ENCODE peak calls at places on chromosomes 6 and 20, in five cellular contexts. A is body of pancreas, S is mucosa of descending colon, X is psoas muscle, B is AG09309. R is an unnamed sample.

GRCh38 chr6:123016431-123017110 is 20.5 kb downstream of the CLVS2 start:
- DNase-seq in A (peak), S (no peak), X (no peak), B (no peak), R (no peak)

GRCh38 chr20:38534756-38535155 is 46.2 kb upstream of the ADIG start:
- DNase-seq in B (no peak), A (no peak), S (no peak), X (no peak), R (no peak)

GRCh38 chr20:48096957-48097890 is 311.9 kb upstream of the SULF2 start:
- DNase-seq in A (peak), X (no peak), S (no peak), B (no peak), R (no peak)

GRCh38 chr6:112983741-112984221 is 636.7 kb downstream of the RFPL4B start:
- DNase-seq in B (no peak), A (no peak), S (no peak), X (no peak), R (no peak)

GRCh38 chr20:35329435-35330139 is 37.4 kb upstream of the FAM83C start:
- DNase-seq in B (no peak), A (peak), X (peak), S (peak), R (peak)

GRCh38 chr6:42095776-42096541 is 45.6 kb downstream of the TAF8 start:
- DNase-seq in A (no peak), B (no peak), S (no peak), X (no peak), R (no peak)

GRCh38 chr20:5364136-5364821 is 47.5 kb upstream of the PROKR2 start:
- DNase-seq in A (no peak), B (no peak), X (no peak), S (no peak), R (peak)

GRCh38 chr6:150266309-150266708 is 102.5 kb upstream of the IYD start:
- DNase-seq in S (no peak), B (no peak), X (no peak), A (no peak), R (no peak)

GRCh38 chr6:148557796-148558457 is 188.9 kb upstream of the UST start:
- DNase-seq in X (no peak), B (peak), S (no peak), A (no peak), R (no peak)

GRCh38 chr6:135382182-135382628 is 115.3 kb downstream of the AHI1 start:
- DNase-seq in A (no peak), B (no peak), S (no peak), X (no peak), R (no peak)

GRCh38 chr6:169556238-169556637 is 145.6 kb downstream of the WDR27 start:
- DNase-seq in S (no peak), A (no peak), B (no peak), X (no peak), R (no peak)

GRCh38 chr20:59604770-59605665 is 678 bp downstream of the PHACTR3 start:
- DNase-seq in B (no peak), A (no peak), X (no peak), S (no peak), R (peak)

GRCh38 chr6:16158943-16159557 is 30.2 kb downstream of the MYLIP start:
- DNase-seq in B (no peak), A (no peak), X (no peak), S (no peak), R (no peak)

GRCh38 chr6:79657238-79657637 is 26.1 kb downstream of the SH3BGRL2 start:
- DNase-seq in S (no peak), A (no peak), X (no peak), B (no peak), R (no peak)

GRCh38 chr20:59864726-59865125 is 68.7 kb downstream of the SYCP2 start:
- DNase-seq in B (no peak), S (no peak), X (no peak), A (no peak), R (no peak)

GRCh38 chr6:111057074-111057752 is 30.1 kb upstream of the SLC16A10 start:
- DNase-seq in X (no peak), A (peak), S (no peak), B (peak), R (peak)

GRCh38 chr20:19275630-19276071 is 63.2 kb downstream of the SLC24A3 start:
- DNase-seq in A (peak), X (peak), S (peak), B (no peak), R (no peak)

GRCh38 chr20:4016349-4017050 is 1.1 kb upstream of the RNF24 start:
- DNase-seq in X (no peak), A (no peak), B (no peak), S (no peak), R (no peak)

GRCh38 chr20:51470521-51470875 is 72.0 kb downstream of the NFATC2 start:
- DNase-seq in S (no peak), A (no peak), B (no peak), X (no peak), R (no peak)

GRCh38 chr6:30555428-30556005 is 772 bp downstream of the GNL1 start:
- DNase-seq in B (no peak), X (peak), A (peak), S (no peak), R (peak)

GRCh38 chr6:44665143-44665542 is 277.6 kb downstream of the CDC5L start:
- DNase-seq in X (no peak), A (no peak), S (no peak), B (no peak), R (no peak)

GRCh38 chr20:45419188-45420091 is 3.5 kb downstream of the PIGT start:
- DNase-seq in B (peak), X (peak), S (peak), A (peak), R (peak)

GRCh38 chr20:46192376-46192944 is 74.3 kb downstream of the CD40 start:
- DNase-seq in B (no peak), A (no peak), X (no peak), S (no peak), R (no peak)

GRCh38 chr20:8018928-8019177 is 708 bp downstream of the TMX4 start:
- DNase-seq in X (no peak), B (no peak), A (no peak), S (no peak), R (no peak)

GRCh38 chr6:80605165-80605989 is 498.9 kb downstream of the BCKDHB start:
- DNase-seq in X (no peak), S (no peak), A (no peak), B (no peak), R (peak)

GRCh38 chr6:167974644-167975344 is 22.7 kb upstream of the KIF25 start:
- DNase-seq in B (no peak), S (peak), A (no peak), X (no peak), R (no peak)

GRCh38 chr6:154555075-154555677 is 44.7 kb upstream of the CNKSR3 start:
- DNase-seq in A (peak), B (no peak), X (no peak), S (no peak), R (no peak)

GRCh38 chr6:89792881-89793280 is 26.7 kb downstream of the MDN1 start:
- DNase-seq in B (peak), A (no peak), X (no peak), S (no peak), R (peak)

GRCh38 chr6:143400258-143401059 is 50.0 kb downstream of the ADAT2 start:
- DNase-seq in A (no peak), S (no peak), X (no peak), B (no peak), R (no peak)

GRCh38 chr20:1952737-1953530 is 40.9 kb downstream of the PDYN start:
- DNase-seq in S (no peak), B (no peak), A (no peak), X (no peak), R (no peak)

GRCh38 chr20:4637081-4637797 is 84.5 kb upstream of the PRND start:
- DNase-seq in A (no peak), X (no peak), B (no peak), S (no peak), R (no peak)

GRCh38 chr6:41577865-41578713 is 31.9 kb downstream of the FOXP4 start:
- DNase-seq in X (no peak), A (peak), S (peak), B (no peak), R (no peak)

GRCh38 chr6:158211273-158212055 is 43.3 kb downstream of the GTF2H5 start:
- DNase-seq in B (no peak), S (no peak), A (no peak), X (no peak), R (no peak)

GRCh38 chr6:117269649-117270120 is 4.3 kb downstream of the VGLL2 start:
- DNase-seq in X (no peak), S (no peak), A (no peak), B (no peak), R (no peak)

GRCh38 chr20:6178537-6178936 is 55.7 kb upstream of the FERMT1 start:
- DNase-seq in X (no peak), B (no peak), A (no peak), S (no peak), R (no peak)

GRCh38 chr6:76792394-76792793 is 670.9 kb downstream of the HTR1B start:
- DNase-seq in S (no peak), X (no peak), A (no peak), B (no peak), R (no peak)

GRCh38 chr6:45949256-45949655 is 66.4 kb downstream of the CLIC5 start:
- DNase-seq in B (no peak), X (no peak), S (no peak), A (no peak), R (peak)

GRCh38 chr6:45942953-45943352 is 72.7 kb downstream of the CLIC5 start:
- DNase-seq in S (no peak), X (no peak), B (no peak), A (no peak), R (no peak)

GRCh38 chr6:45946887-45947286 is 68.8 kb downstream of the CLIC5 start:
- DNase-seq in S (no peak), X (no peak), A (no peak), B (no peak), R (no peak)

GRCh38 chr6:45947807-45948206 is 67.9 kb downstream of the CLIC5 start:
- DNase-seq in X (no peak), S (no peak), A (no peak), B (no peak), R (no peak)

GRCh38 chr6:45946352-45946751 is 69.3 kb downstream of the CLIC5 start:
- DNase-seq in B (peak), X (peak), S (no peak), A (no peak), R (no peak)
- TF ChIP-seq CTCF in B (peak), X (peak), S (no peak), A (no peak), R (no peak)

DNA sequence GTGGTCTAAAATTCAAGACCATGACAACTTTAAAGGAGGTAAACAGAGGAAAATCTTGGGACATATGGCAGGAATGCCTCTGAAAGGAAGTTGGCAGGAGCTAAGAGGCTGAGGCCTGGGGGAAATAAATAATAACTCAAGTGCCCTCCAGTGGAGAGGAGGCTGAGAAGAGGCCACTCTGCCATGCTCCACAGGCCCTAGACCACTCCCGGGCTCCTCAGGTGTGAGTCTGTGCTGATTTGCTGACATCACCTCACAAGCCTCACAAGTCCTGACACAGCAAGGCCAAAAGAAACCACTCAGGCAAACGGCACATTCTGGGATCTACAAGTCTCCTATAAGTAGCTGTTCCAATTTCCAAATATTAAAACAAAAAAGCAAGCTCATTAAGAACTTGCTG is 91.0 kb upstream of the RIPOR2 start:
- DNase-seq in X (no peak), B (no peak), S (no peak), A (no peak), R (no peak)
- TF ChIP-seq CTCF in X (no peak), B (no peak), S (no peak), A (no peak), R (no peak)

DNA sequence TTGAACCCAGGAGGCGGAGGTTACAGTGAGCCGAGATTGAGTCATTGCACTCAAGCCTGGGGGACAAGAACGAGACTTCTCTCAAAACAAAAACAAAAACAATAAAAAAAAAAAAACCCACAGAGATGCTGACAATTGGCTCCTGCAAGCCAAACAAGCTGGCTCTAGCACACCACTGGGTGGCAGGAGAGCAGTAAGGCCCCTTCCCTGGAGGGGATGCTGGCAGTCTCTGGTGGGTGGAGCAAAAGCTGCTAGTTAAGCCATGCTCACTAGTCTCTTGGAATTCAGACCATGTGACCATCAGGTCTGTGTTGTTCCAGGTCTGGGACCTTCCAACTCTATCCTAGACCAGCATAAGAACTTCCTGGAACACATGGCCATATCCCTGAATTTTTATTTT is 18.9 kb upstream of the DSN1 start:
- DNase-seq in A (no peak), X (no peak), S (no peak), B (peak), R (peak)
- TF ChIP-seq CTCF in A (no peak), X (peak), S (no peak), B (peak), R (no peak)

GRCh38 chr6:134185277-134185676 is 132.6 kb downstream of the SGK1 start:
- DNase-seq in S (no peak), A (no peak), B (no peak), X (no peak), R (no peak)

GRCh38 chr6:134187154-134187553 is 130.8 kb downstream of the SGK1 start:
- DNase-seq in A (no peak), S (no peak), B (no peak), X (no peak), R (no peak)

GRCh38 chr6:134182528-134182927 is 130.1 kb upstream of the SLC2A12 start:
- DNase-seq in X (no peak), S (no peak), A (no peak), B (no peak), R (no peak)

GRCh38 chr6:134186355-134186754 is 131.6 kb downstream of the SGK1 start:
- DNase-seq in X (no peak), A (no peak), S (no peak), B (no peak), R (no peak)

GRCh38 chr6:134183844-134184243 is 131.4 kb upstream of the SLC2A12 start:
- DNase-seq in X (no peak), A (no peak), S (no peak), B (no peak), R (no peak)
- TF ChIP-seq CTCF in X (no peak), A (no peak), S (no peak), B (no peak), R (no peak)

GRCh38 chr20:41183391-41183790 is 46.0 kb downstream of the PLCG1 start:
- DNase-seq in S (no peak), A (no peak), B (no peak), X (no peak), R (no peak)

GRCh38 chr20:41182296-41183212 is 45.2 kb downstream of the PLCG1 start:
- DNase-seq in X (no peak), B (no peak), A (no peak), S (no peak), R (no peak)

GRCh38 chr20:41183831-41184230 is 46.5 kb downstream of the PLCG1 start:
- DNase-seq in X (no peak), A (no peak), S (no peak), B (no peak), R (no peak)

GRCh38 chr20:41187668-41188067 is 50.3 kb downstream of the PLCG1 start:
- DNase-seq in B (no peak), S (no peak), A (no peak), X (no peak), R (no peak)

DNA sequence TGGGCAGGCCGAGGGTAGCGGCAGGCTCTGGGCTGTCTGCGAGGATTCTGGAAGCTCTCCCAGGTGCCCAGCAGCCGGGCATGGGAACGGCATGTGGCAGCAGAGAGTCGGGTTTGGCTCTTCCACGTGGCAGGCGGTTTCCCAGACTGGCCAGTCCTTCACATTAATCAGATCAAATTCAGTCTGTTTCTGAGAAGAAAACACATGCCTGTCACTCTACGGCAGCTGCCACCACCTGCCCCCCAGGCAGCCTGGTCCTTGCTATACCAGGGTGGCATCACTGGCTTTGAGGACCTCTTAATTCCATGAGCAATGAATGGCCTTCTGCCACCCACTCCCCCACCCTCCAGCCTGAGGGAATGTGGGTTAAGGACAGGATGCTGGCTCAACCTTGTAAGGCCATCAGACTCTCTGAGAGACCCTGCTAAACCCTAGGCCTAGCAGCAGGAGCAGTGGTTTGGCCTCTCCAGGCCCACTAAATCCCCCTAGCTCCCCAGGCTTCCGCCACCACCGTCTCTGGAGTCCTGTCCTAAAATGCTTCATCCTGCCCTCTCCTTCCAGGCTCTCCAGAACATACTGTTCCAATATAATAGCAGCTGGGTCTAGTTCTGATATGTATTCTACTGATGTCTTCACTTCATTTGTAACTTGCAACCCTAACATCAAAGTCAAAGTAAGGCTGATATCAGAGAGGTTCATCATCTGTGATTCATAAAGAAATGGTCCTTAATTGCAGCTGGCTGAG is 47.8 kb downstream of the PLCG1 start:
- DNase-seq in B (no peak), X (peak), A (no peak), S (no peak), R (no peak)
- TF ChIP-seq CTCF in B (peak), X (peak), A (no peak), S (no peak), R (no peak)

DNA sequence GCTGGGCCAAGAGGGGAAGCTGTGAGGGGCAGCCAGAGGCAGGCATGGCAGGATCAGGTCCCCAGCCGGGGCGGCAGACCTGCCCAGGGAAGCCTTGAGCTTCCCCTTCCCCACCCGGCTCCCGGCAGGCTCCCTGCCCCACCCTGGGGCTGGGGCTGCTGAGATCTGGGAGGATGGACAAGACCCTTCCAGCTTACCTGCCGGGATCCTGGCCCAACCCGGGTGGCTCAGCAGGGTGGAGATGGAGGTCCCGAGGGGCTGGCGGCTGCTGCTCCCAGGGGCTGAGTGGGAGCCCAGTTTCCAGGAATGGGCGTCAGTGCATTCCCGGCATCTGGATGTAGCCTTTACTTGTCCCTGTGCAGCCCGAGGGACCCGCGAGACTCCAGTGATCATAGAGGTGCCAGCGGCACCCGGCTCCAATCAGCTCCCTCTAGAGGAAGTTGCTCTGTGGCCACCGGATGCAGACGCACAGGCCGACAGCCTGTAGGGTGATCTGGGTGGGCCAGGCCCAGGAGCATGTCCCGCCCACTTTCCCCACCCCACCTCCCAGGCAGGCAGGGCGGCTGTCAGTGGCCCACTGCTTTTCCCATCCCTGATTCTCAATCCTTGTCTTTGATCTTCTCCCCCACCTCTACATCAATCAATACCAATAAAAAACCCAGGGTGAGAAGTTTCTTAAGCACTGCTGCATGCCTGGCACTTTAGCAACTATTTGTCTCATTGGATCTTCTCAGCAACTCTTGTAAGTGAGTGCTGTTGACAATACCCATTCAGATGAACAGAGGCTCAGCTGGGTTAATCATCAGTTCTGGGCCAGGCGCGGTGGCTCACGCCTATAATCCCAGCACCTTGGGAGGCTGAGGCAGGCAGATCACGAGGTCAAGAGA is at the start of gene BAK1:
- DNase-seq in A (peak), B (peak), S (peak), X (peak), R (peak)
- TF ChIP-seq CTCF in A (peak), B (peak), S (peak), X (peak), R (peak)

GRCh38 chr6:21633511-21634109 is 40.1 kb downstream of the SOX4 start:
- DNase-seq in X (no peak), A (no peak), B (no peak), S (peak), R (no peak)

GRCh38 chr6:21636876-21637275 is 43.3 kb downstream of the SOX4 start:
- DNase-seq in X (no peak), S (no peak), B (no peak), A (no peak), R (no peak)

GRCh38 chr6:21639316-21639715 is 45.8 kb downstream of the SOX4 start:
- DNase-seq in B (no peak), S (no peak), X (no peak), A (no peak), R (no peak)

DNA sequence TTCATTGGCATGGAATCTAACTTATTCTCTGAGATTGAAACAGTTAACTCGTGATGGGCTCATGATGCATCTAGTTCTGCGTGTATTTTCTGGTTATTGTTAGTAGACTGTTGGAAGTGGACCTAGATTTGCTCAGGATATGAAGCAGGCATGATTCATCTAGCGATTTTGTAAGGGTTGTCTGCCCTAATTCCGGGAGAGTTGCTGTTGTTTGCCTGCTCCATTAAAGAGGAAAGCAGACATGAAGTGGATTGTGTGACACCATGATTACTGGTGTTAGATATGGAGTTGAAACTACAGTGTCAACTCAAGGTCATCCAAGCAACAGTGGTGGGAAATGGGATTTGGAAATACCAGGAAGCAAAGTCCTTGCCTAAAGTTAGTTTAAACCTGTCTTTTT is 41.0 kb downstream of the SOX4 start:
- DNase-seq in S (no peak), A (no peak), X (no peak), B (peak), R (peak)
- TF ChIP-seq CTCF in S (no peak), A (no peak), X (no peak), B (no peak), R (no peak)